ENCODE peak calls at places on chromosome 15, in four cellular contexts. One of them, this sample, is unnamed.

GRCh38 chr15:100211855-100212850 is 129.6 kb downstream of the ADAMTS17 start:
- DNase-seq in pons: no peak
- DNase-seq in NCI-H774: no peak
- DNase-seq in putamen: no peak
- DNase-seq in this sample: no peak

GRCh38 chr15:58932791-58933310 is 628 bp downstream of the SLTM start:
- DNase-seq in pons: peak
- DNase-seq in NCI-H774: no peak
- DNase-seq in putamen: peak
- DNase-seq in this sample: no peak

GRCh38 chr15:43067717-43068461 is 37.9 kb downstream of the UBR1 start:
- DNase-seq in NCI-H774: no peak
- DNase-seq in putamen: peak
- DNase-seq in pons: peak
- DNase-seq in this sample: no peak

GRCh38 chr15:85753791-85754452 is 40.8 kb downstream of the KLHL25 start:
- DNase-seq in putamen: no peak
- DNase-seq in NCI-H774: no peak
- DNase-seq in pons: no peak
- DNase-seq in this sample: peak

GRCh38 chr15:78934063-78935023 is 10.5 kb downstream of the CTSH start:
- DNase-seq in NCI-H774: no peak
- DNase-seq in putamen: no peak
- DNase-seq in pons: no peak
- DNase-seq in this sample: no peak

GRCh38 chr15:31516459-31516858 is 189.8 kb downstream of the KLF13 start:
- DNase-seq in putamen: no peak
- DNase-seq in NCI-H774: no peak
- DNase-seq in pons: no peak
- DNase-seq in this sample: no peak

GRCh38 chr15:98241032-98241554 is 280.6 kb downstream of the ARRDC4 start:
- DNase-seq in NCI-H774: no peak
- DNase-seq in pons: no peak
- DNase-seq in putamen: no peak
- DNase-seq in this sample: no peak

GRCh38 chr15:101088788-101089578 is 162.9 kb downstream of the CHSY1 start:
- DNase-seq in putamen: peak
- DNase-seq in pons: peak
- DNase-seq in NCI-H774: peak
- DNase-seq in this sample: peak

GRCh38 chr15:73575636-73576247 is 57.4 kb downstream of the NPTN start:
- DNase-seq in NCI-H774: no peak
- DNase-seq in putamen: no peak
- DNase-seq in pons: no peak
- DNase-seq in this sample: no peak

GRCh38 chr15:70260096-70260495 is 162.4 kb upstream of the TLE3 start:
- DNase-seq in NCI-H774: no peak
- DNase-seq in putamen: no peak
- DNase-seq in pons: no peak
- DNase-seq in this sample: no peak

GRCh38 chr15:61499371-61499770 is 270.3 kb upstream of the RORA start:
- DNase-seq in NCI-H774: no peak
- DNase-seq in putamen: peak
- DNase-seq in pons: peak
- DNase-seq in this sample: no peak

GRCh38 chr15:50302581-50302980 is 37.1 kb upstream of the HDC start:
- DNase-seq in pons: no peak
- DNase-seq in putamen: no peak
- DNase-seq in NCI-H774: no peak
- DNase-seq in this sample: no peak

GRCh38 chr15:67148196-67148701 is 82.8 kb downstream of the SMAD3 start:
- DNase-seq in pons: no peak
- DNase-seq in NCI-H774: peak
- DNase-seq in putamen: no peak
- DNase-seq in this sample: no peak

GRCh38 chr15:84911879-84912660 is 27.6 kb downstream of the SLC28A1 start:
- DNase-seq in NCI-H774: no peak
- DNase-seq in pons: peak
- DNase-seq in putamen: peak
- DNase-seq in this sample: peak

GRCh38 chr15:98548172-98548971 is 100.0 kb upstream of the IGF1R start:
- DNase-seq in pons: peak
- DNase-seq in putamen: peak
- DNase-seq in NCI-H774: no peak
- DNase-seq in this sample: peak

GRCh38 chr15:34019369-34019990 is 19.5 kb downstream of the AVEN start:
- DNase-seq in pons: no peak
- DNase-seq in NCI-H774: no peak
- DNase-seq in putamen: no peak
- DNase-seq in this sample: no peak

GRCh38 chr15:89472785-89473256 is 23.6 kb downstream of the RHCG start:
- DNase-seq in putamen: no peak
- DNase-seq in pons: no peak
- DNase-seq in NCI-H774: peak
- DNase-seq in this sample: no peak

GRCh38 chr15:22902578-22902977 is 64.1 kb downstream of the NIPA2 start:
- DNase-seq in NCI-H774: no peak
- DNase-seq in pons: no peak
- DNase-seq in putamen: no peak
- DNase-seq in this sample: no peak